ENCODE peak calls at places on chromosomes 5 and 9, in six cellular contexts. M is effector memory CD4-positive, alpha-beta T cell; Y is cardiac muscle cell; P is body of pancreas; Q is GM06990; K is adrenal gland. J is an unnamed sample. For H3K36me3, the result is how much of the 10 kb centered on the place peaks cover.

GRCh38 chr9:19665146-19665863 is 123.5 kb downstream of the SLC24A2 start:
- DNase-seq in M (no peak), Y (no peak), P (no peak), Q (peak), K (no peak), J (no peak)

GRCh38 chr9:37745970-37746369 is 7.6 kb upstream of the TRMT10B start:
- DNase-seq in M (no peak), Y (no peak), P (no peak), Q (no peak), K (no peak), J (peak)

GRCh38 chr5:145827275-145827674 is 7.9 kb downstream of the PRELID2 start:
- DNase-seq in M (no peak), Y (no peak), P (no peak), Q (no peak), K (no peak), J (no peak)

GRCh38 chr5:75828029-75828428 is 110.8 kb upstream of the POC5 start:
- DNase-seq in M (no peak), Y (no peak), P (peak), Q (no peak), K (no peak), J (no peak)

GRCh38 chr9:129596541-129597328 is 24.2 kb downstream of the C9orf50 start:
- DNase-seq in M (no peak), Y (peak), P (no peak), Q (no peak), K (peak), J (no peak)

GRCh38 chr5:131786036-131786435 is 10.8 kb downstream of the FNIP1 start:
- DNase-seq in M (no peak), Y (no peak), P (no peak), Q (no peak), K (no peak), J (no peak)

GRCh38 chr5:109105631-109106267 is 304.0 kb downstream of the PJA2 start:
- DNase-seq in M (no peak), Y (peak), P (peak), Q (no peak), K (no peak), J (peak)

GRCh38 chr9:133146746-133147411 is 16.8 kb downstream of the GBGT1 start:
- DNase-seq in M (no peak), Y (no peak), P (no peak), Q (no peak), K (no peak), J (no peak)

GRCh38 chr9:32968101-32969011 is 33.1 kb downstream of the APTX start:
- DNase-seq in M (no peak), Y (peak), P (peak), Q (no peak), K (peak), J (no peak)

GRCh38 chr5:133460172-133460758 is 152.1 kb downstream of the FSTL4 start:
- DNase-seq in M (no peak), Y (peak), P (no peak), Q (peak), K (no peak), J (peak)

GRCh38 chr9:126053913-126054312 is 272.7 kb upstream of the MVB12B start:
- DNase-seq in M (no peak), Y (no peak), P (no peak), Q (no peak), K (no peak), J (no peak)

GRCh38 chr9:132008871-132009812 is 70.5 kb downstream of the MED27 start:
- DNase-seq in M (no peak), Y (no peak), P (no peak), Q (no peak), K (no peak), J (no peak)

GRCh38 chr9:120622790-120623189 is 42.8 kb upstream of the CDK5RAP2 start:
- DNase-seq in M (no peak), Y (no peak), P (no peak), Q (no peak), K (no peak), J (no peak)

GRCh38 chr9:101037433-101037832 is 8.9 kb downstream of the PLPPR1 start:
- DNase-seq in M (no peak), Y (no peak), P (no peak), Q (no peak), K (no peak), J (no peak)

GRCh38 chr5:56951946-56952691 is at the start of gene MIER3:
- DNase-seq in M (peak), Y (peak), P (peak), Q (peak), K (peak), J (peak)

GRCh38 chr5:176899296-176899891 is at the start of gene HK3:
- DNase-seq in M (no peak), Y (no peak), P (peak), Q (no peak), K (no peak), J (no peak)

GRCh38 chr5:145791866-145792265 is 43.3 kb downstream of the PRELID2 start:
- DNase-seq in M (no peak), Y (no peak), P (no peak), Q (no peak), K (no peak), J (no peak)

GRCh38 chr5:25441810-25442209 is 797.0 kb upstream of the CDH10 start:
- DNase-seq in M (no peak), Y (no peak), P (no peak), Q (no peak), K (no peak), J (no peak)

GRCh38 chr5:157748740-157749461 is 5.4 kb downstream of the LSM11 start:
- DNase-seq in M (no peak), Y (peak), P (no peak), Q (no peak), K (no peak), J (peak)

GRCh38 chr5:124372457-124372856 is 374.0 kb downstream of the ZNF608 start:
- DNase-seq in M (no peak), Y (peak), P (no peak), Q (no peak), K (no peak), J (no peak)

GRCh38 chr9:714675-715074 is 126.8 kb upstream of the DMRT1 start:
- DNase-seq in M (no peak), Y (no peak), P (no peak), Q (no peak), K (no peak), J (no peak)

GRCh38 chr9:134284273-134284672 is 42.0 kb upstream of the RXRA start:
- DNase-seq in M (no peak), Y (no peak), P (peak), Q (no peak), K (no peak), J (peak)

GRCh38 chr9:112380102-112380581 is at the start of gene HSDL2:
- DNase-seq in M (no peak), Y (peak), P (peak), Q (no peak), K (no peak), J (peak)

GRCh38 chr5:37836173-37837100 is 3.4 kb downstream of the GDNF start:
- DNase-seq in M (no peak), Y (peak), P (no peak), Q (no peak), K (no peak), J (peak)

GRCh38 chr5:160420331-160420610 is 1.4 kb upstream of the PTTG1 start:
- DNase-seq in M (no peak), Y (no peak), P (no peak), Q (no peak), K (no peak), J (no peak)

GRCh38 chr5:160423025-160423554 is 1.4 kb downstream of the PTTG1 start:
- DNase-seq in M (no peak), Y (no peak), P (no peak), Q (no peak), K (no peak), J (no peak)

GRCh38 chr5:160418561-160419457 is at the start of gene SLU7:
- DNase-seq in M (peak), Y (peak), P (peak), Q (peak), K (peak), J (peak)

GRCh38 chr5:160419458-160420330 is 813 bp upstream of the SLU7 start:
- DNase-seq in M (no peak), Y (no peak), P (no peak), Q (no peak), K (no peak), J (no peak)

GRCh38 chr5:160421625-160422258 is at the start of gene PTTG1:
- DNase-seq in M (peak), Y (peak), P (peak), Q (peak), K (peak), J (peak)
- H3K36me3 ChIP-seq in M (under half), Y (under half), P (under half), Q (under half), K (under half), J (under half)

DNA sequence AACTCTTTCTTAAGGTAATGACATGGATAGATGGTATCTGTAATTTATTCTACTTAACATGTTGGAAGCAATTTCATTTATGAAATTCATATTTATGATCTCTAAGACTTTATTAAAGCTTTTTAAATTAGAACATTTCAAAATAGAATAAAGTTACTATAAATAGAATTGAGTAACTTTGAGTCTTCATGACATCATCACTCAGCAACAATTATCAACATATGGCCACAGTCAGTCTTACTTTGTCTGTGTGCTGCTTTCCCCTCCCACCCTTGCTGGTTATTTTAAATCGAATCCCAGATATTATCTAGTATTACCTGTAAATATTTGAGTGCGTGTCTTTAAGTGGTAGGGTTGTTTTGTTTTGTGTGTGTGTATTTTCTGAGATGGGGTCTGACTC is 65.2 kb downstream of the IPO11 start:
- DNase-seq in M (no peak), Y (peak), P (no peak), Q (no peak), K (no peak), J (no peak)
- H3K36me3 ChIP-seq in M (under half), Y (under half), P (under half), Q (under half), K (under half), J (under half)

GRCh38 chr5:138391859-138392386 is 39.4 kb downstream of the KDM3B start:
- DNase-seq in M (no peak), Y (no peak), P (no peak), Q (no peak), K (no peak), J (no peak)
- H3K36me3 ChIP-seq in M (half or more), Y (under half), P (under half), Q (under half), K (under half), J (half or more)

GRCh38 chr9:109072133-109072692 is 47.5 kb downstream of the TMEM245 start:
- DNase-seq in M (no peak), Y (no peak), P (no peak), Q (no peak), K (no peak), J (no peak)
- H3K36me3 ChIP-seq in M (under half), Y (under half), P (under half), Q (under half), K (under half), J (under half)

DNA sequence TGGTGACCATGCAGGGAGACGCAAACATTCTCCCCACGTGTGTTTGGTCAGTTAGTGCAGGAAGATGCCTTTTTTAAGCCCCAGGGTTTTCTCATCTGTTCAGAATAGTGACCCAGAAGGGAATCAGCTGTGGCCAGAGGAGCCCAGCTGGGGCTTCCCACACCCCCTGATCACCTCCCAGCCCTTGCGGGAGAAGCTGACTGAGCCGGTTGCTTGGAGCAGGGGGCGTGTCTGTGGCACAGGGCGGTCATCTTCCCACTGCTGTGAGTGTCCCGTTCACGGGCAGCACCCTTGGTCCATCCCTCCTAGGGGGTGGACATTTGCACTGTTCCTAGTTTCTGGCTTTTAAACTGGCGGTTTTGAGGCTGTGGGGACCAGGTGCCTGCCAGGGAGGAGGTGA is 69.7 kb downstream of the NEK6 start:
- DNase-seq in M (no peak), Y (no peak), P (no peak), Q (no peak), K (no peak), J (no peak)
- H3K36me3 ChIP-seq in M (under half), Y (under half), P (under half), Q (half or more), K (under half), J (under half)

DNA sequence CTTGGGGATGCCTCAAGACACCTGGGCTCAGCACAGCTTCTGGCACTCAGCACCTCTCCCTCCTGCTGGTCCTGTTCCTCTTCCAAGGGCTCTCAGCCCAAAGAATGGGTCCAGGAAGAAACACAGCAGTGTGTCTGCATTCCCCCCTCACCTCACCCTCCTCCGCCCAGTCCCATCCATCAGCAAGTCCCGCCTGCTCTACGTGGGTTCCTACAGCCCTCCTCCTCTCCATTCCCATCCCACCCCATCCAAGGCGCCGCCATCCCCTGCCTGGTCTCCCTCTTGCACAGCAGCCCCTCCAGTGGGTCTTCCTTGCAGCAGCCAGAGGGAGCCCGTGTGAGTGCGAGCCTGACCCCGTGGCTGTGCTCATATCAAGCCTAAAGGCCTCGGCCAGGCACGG is 52.3 kb upstream of the RPL26L1 start:
- DNase-seq in M (no peak), Y (no peak), P (no peak), Q (no peak), K (no peak), J (no peak)
- H3K36me3 ChIP-seq in M (under half), Y (under half), P (under half), Q (under half), K (under half), J (half or more)